ENCODE peak calls at places on chromosomes 2 and 18, in nine cellular contexts. One of them, this sample, is unnamed.

GRCh38 chr18:48405108-48405507 is 4.1 kb downstream of the ZBTB7C start:
- DNase-seq in left lung: no peak
- DNase-seq in right atrium auricular region: no peak
- DNase-seq in progenitor cell of endocrine pancreas: no peak
- DNase-seq in IMR-90: peak
- DNase-seq in omental fat pad: no peak
- DNase-seq in WERI-Rb-1: no peak
- DNase-seq in Calu3: no peak
- DNase-seq in ascending aorta: no peak
- DNase-seq in this sample: no peak

GRCh38 chr2:85413592-85414421 is 3.6 kb upstream of the CAPG start:
- DNase-seq in left lung: no peak
- DNase-seq in right atrium auricular region: no peak
- DNase-seq in progenitor cell of endocrine pancreas: no peak
- DNase-seq in IMR-90: peak
- DNase-seq in omental fat pad: no peak
- DNase-seq in WERI-Rb-1: no peak
- DNase-seq in Calu3: peak
- DNase-seq in ascending aorta: peak
- DNase-seq in this sample: peak

GRCh38 chr2:118943286-118943685 is 1.3 kb downstream of the MARCO start:
- DNase-seq in left lung: no peak
- DNase-seq in right atrium auricular region: no peak
- DNase-seq in progenitor cell of endocrine pancreas: no peak
- DNase-seq in IMR-90: no peak
- DNase-seq in omental fat pad: no peak
- DNase-seq in WERI-Rb-1: no peak
- DNase-seq in Calu3: no peak
- DNase-seq in ascending aorta: no peak
- DNase-seq in this sample: no peak

GRCh38 chr2:112181571-112182290 is 43.5 kb downstream of the FBLN7 start:
- DNase-seq in left lung: no peak
- DNase-seq in right atrium auricular region: no peak
- DNase-seq in progenitor cell of endocrine pancreas: peak
- DNase-seq in IMR-90: no peak
- DNase-seq in omental fat pad: no peak
- DNase-seq in WERI-Rb-1: no peak
- DNase-seq in Calu3: peak
- DNase-seq in ascending aorta: no peak
- DNase-seq in this sample: peak

GRCh38 chr18:23710946-23711345 is 21.7 kb downstream of the LAMA3 start:
- DNase-seq in left lung: no peak
- DNase-seq in right atrium auricular region: no peak
- DNase-seq in progenitor cell of endocrine pancreas: no peak
- DNase-seq in IMR-90: no peak
- DNase-seq in omental fat pad: no peak
- DNase-seq in WERI-Rb-1: no peak
- DNase-seq in Calu3: no peak
- DNase-seq in ascending aorta: no peak
- DNase-seq in this sample: no peak

GRCh38 chr2:51420521-51420920 is 388.6 kb upstream of the NRXN1 start:
- DNase-seq in left lung: no peak
- DNase-seq in right atrium auricular region: no peak
- DNase-seq in progenitor cell of endocrine pancreas: no peak
- DNase-seq in IMR-90: peak
- DNase-seq in omental fat pad: no peak
- DNase-seq in WERI-Rb-1: no peak
- DNase-seq in Calu3: no peak
- DNase-seq in ascending aorta: no peak
- DNase-seq in this sample: no peak

GRCh38 chr18:37566479-37567060 is 972 bp upstream of the CELF4 start:
- DNase-seq in left lung: no peak
- DNase-seq in right atrium auricular region: no peak
- DNase-seq in progenitor cell of endocrine pancreas: peak
- DNase-seq in IMR-90: no peak
- DNase-seq in omental fat pad: no peak
- DNase-seq in WERI-Rb-1: peak
- DNase-seq in Calu3: no peak
- DNase-seq in ascending aorta: no peak
- DNase-seq in this sample: peak

GRCh38 chr2:240060977-240061591 is 7.8 kb upstream of the OR6B3 start:
- DNase-seq in left lung: no peak
- DNase-seq in right atrium auricular region: no peak
- DNase-seq in progenitor cell of endocrine pancreas: no peak
- DNase-seq in IMR-90: peak
- DNase-seq in omental fat pad: no peak
- DNase-seq in WERI-Rb-1: peak
- DNase-seq in Calu3: peak
- DNase-seq in ascending aorta: no peak
- DNase-seq in this sample: peak

GRCh38 chr2:15006667-15007066 is 374.1 kb downstream of the LRATD1 start:
- DNase-seq in left lung: no peak
- DNase-seq in right atrium auricular region: no peak
- DNase-seq in progenitor cell of endocrine pancreas: no peak
- DNase-seq in IMR-90: no peak
- DNase-seq in omental fat pad: no peak
- DNase-seq in WERI-Rb-1: no peak
- DNase-seq in Calu3: no peak
- DNase-seq in ascending aorta: no peak
- DNase-seq in this sample: no peak

GRCh38 chr18:56851774-56852173 is 200.6 kb downstream of the WDR7 start:
- DNase-seq in left lung: no peak
- DNase-seq in right atrium auricular region: no peak
- DNase-seq in progenitor cell of endocrine pancreas: no peak
- DNase-seq in IMR-90: no peak
- DNase-seq in omental fat pad: no peak
- DNase-seq in WERI-Rb-1: no peak
- DNase-seq in Calu3: no peak
- DNase-seq in ascending aorta: no peak
- DNase-seq in this sample: no peak

GRCh38 chr2:69151974-69152373 is 139.0 kb downstream of the ANTXR1 start:
- DNase-seq in left lung: no peak
- DNase-seq in right atrium auricular region: no peak
- DNase-seq in progenitor cell of endocrine pancreas: no peak
- DNase-seq in IMR-90: no peak
- DNase-seq in omental fat pad: no peak
- DNase-seq in WERI-Rb-1: no peak
- DNase-seq in Calu3: no peak
- DNase-seq in ascending aorta: no peak
- DNase-seq in this sample: no peak

GRCh38 chr18:55422456-55423185 is 165.4 kb downstream of the TCF4 start:
- DNase-seq in left lung: peak
- DNase-seq in right atrium auricular region: peak
- DNase-seq in progenitor cell of endocrine pancreas: no peak
- DNase-seq in IMR-90: peak
- DNase-seq in omental fat pad: no peak
- DNase-seq in WERI-Rb-1: no peak
- DNase-seq in Calu3: no peak
- DNase-seq in ascending aorta: no peak
- DNase-seq in this sample: peak

GRCh38 chr18:3126457-3127097 is 93.2 kb downstream of the MYOM1 start:
- DNase-seq in left lung: no peak
- DNase-seq in right atrium auricular region: no peak
- DNase-seq in progenitor cell of endocrine pancreas: no peak
- DNase-seq in IMR-90: no peak
- DNase-seq in omental fat pad: no peak
- DNase-seq in WERI-Rb-1: no peak
- DNase-seq in Calu3: no peak
- DNase-seq in ascending aorta: no peak
- DNase-seq in this sample: no peak

GRCh38 chr18:78445880-78446279 is 533.7 kb upstream of the SALL3 start:
- DNase-seq in left lung: no peak
- DNase-seq in right atrium auricular region: no peak
- DNase-seq in progenitor cell of endocrine pancreas: no peak
- DNase-seq in IMR-90: no peak
- DNase-seq in omental fat pad: no peak
- DNase-seq in WERI-Rb-1: no peak
- DNase-seq in Calu3: no peak
- DNase-seq in ascending aorta: no peak
- DNase-seq in this sample: no peak

DNA sequence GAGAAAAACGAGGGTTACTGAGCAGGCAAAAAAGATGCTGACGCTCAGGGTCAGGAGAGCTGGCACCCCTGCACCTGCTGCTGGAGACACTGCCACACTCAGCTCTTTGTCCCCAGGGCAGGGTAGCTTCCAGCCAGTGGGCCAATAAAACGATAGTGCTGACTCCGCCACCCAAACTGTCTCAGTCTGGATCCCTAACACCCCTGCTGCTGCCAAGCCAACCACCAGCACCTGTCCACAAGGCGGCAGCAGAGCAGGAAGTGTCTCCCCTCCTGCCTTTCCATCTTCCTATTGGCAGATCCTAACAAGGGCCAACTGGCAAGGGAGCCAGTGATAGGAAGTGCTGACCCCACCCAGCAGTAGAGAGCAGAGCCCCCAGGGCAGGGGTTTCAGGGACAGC is 531.5 kb upstream of the SALL3 start:
- DNase-seq in left lung: no peak
- DNase-seq in right atrium auricular region: no peak
- DNase-seq in progenitor cell of endocrine pancreas: no peak
- DNase-seq in IMR-90: no peak
- DNase-seq in omental fat pad: no peak
- DNase-seq in WERI-Rb-1: peak
- DNase-seq in Calu3: no peak
- DNase-seq in ascending aorta: no peak
- DNase-seq in this sample: no peak
- TF ChIP-seq CTCF in left lung: no peak
- TF ChIP-seq CTCF in right atrium auricular region: no peak
- TF ChIP-seq CTCF in progenitor cell of endocrine pancreas: no peak
- TF ChIP-seq CTCF in IMR-90: no peak
- TF ChIP-seq CTCF in omental fat pad: no peak
- TF ChIP-seq CTCF in WERI-Rb-1: peak
- TF ChIP-seq CTCF in Calu3: no peak
- TF ChIP-seq CTCF in ascending aorta: no peak
- TF ChIP-seq CTCF in this sample: peak

GRCh38 chr2:233250985-233251305 is 528 bp upstream of the ATG16L1 start:
- DNase-seq in left lung: no peak
- DNase-seq in right atrium auricular region: no peak
- DNase-seq in progenitor cell of endocrine pancreas: no peak
- DNase-seq in IMR-90: no peak
- DNase-seq in omental fat pad: no peak
- DNase-seq in WERI-Rb-1: no peak
- DNase-seq in Calu3: no peak
- DNase-seq in ascending aorta: no peak
- DNase-seq in this sample: no peak

GRCh38 chr2:233250568-233250967 is 905 bp upstream of the ATG16L1 start:
- DNase-seq in left lung: no peak
- DNase-seq in right atrium auricular region: no peak
- DNase-seq in progenitor cell of endocrine pancreas: no peak
- DNase-seq in IMR-90: no peak
- DNase-seq in omental fat pad: no peak
- DNase-seq in WERI-Rb-1: no peak
- DNase-seq in Calu3: no peak
- DNase-seq in ascending aorta: no peak
- DNase-seq in this sample: no peak

GRCh38 chr2:233252227-233252626 is 754 bp downstream of the ATG16L1 start:
- DNase-seq in left lung: no peak
- DNase-seq in right atrium auricular region: no peak
- DNase-seq in progenitor cell of endocrine pancreas: no peak
- DNase-seq in IMR-90: no peak
- DNase-seq in omental fat pad: no peak
- DNase-seq in WERI-Rb-1: peak
- DNase-seq in Calu3: no peak
- DNase-seq in ascending aorta: no peak
- DNase-seq in this sample: peak

GRCh38 chr2:233248999-233249398 is 2.5 kb upstream of the ATG16L1 start:
- DNase-seq in left lung: no peak
- DNase-seq in right atrium auricular region: no peak
- DNase-seq in progenitor cell of endocrine pancreas: no peak
- DNase-seq in IMR-90: no peak
- DNase-seq in omental fat pad: no peak
- DNase-seq in WERI-Rb-1: no peak
- DNase-seq in Calu3: no peak
- DNase-seq in ascending aorta: no peak
- DNase-seq in this sample: no peak

GRCh38 chr2:233251306-233252116 is at the start of gene ATG16L1:
- DNase-seq in left lung: peak
- DNase-seq in right atrium auricular region: peak
- DNase-seq in progenitor cell of endocrine pancreas: peak
- DNase-seq in IMR-90: peak
- DNase-seq in omental fat pad: peak
- DNase-seq in WERI-Rb-1: peak
- DNase-seq in Calu3: peak
- DNase-seq in ascending aorta: peak
- DNase-seq in this sample: peak
- TF ChIP-seq CTCF in left lung: peak
- TF ChIP-seq CTCF in right atrium auricular region: peak
- TF ChIP-seq CTCF in progenitor cell of endocrine pancreas: peak
- TF ChIP-seq CTCF in IMR-90: peak
- TF ChIP-seq CTCF in omental fat pad: peak
- TF ChIP-seq CTCF in WERI-Rb-1: peak
- TF ChIP-seq CTCF in Calu3: peak
- TF ChIP-seq CTCF in ascending aorta: peak
- TF ChIP-seq CTCF in this sample: peak

GRCh38 chr2:67237288-67237687 is 159.8 kb upstream of the ETAA1 start:
- DNase-seq in left lung: no peak
- DNase-seq in right atrium auricular region: no peak
- DNase-seq in progenitor cell of endocrine pancreas: no peak
- DNase-seq in IMR-90: no peak
- DNase-seq in omental fat pad: no peak
- DNase-seq in WERI-Rb-1: no peak
- DNase-seq in Calu3: no peak
- DNase-seq in ascending aorta: no peak
- DNase-seq in this sample: no peak

GRCh38 chr2:67234443-67234842 is 162.7 kb upstream of the ETAA1 start:
- DNase-seq in left lung: no peak
- DNase-seq in right atrium auricular region: no peak
- DNase-seq in progenitor cell of endocrine pancreas: no peak
- DNase-seq in IMR-90: peak
- DNase-seq in omental fat pad: no peak
- DNase-seq in WERI-Rb-1: peak
- DNase-seq in Calu3: peak
- DNase-seq in ascending aorta: no peak
- DNase-seq in this sample: no peak
- TF ChIP-seq CTCF in left lung: peak
- TF ChIP-seq CTCF in right atrium auricular region: no peak
- TF ChIP-seq CTCF in progenitor cell of endocrine pancreas: peak
- TF ChIP-seq CTCF in IMR-90: peak
- TF ChIP-seq CTCF in omental fat pad: no peak
- TF ChIP-seq CTCF in WERI-Rb-1: peak
- TF ChIP-seq CTCF in Calu3: peak
- TF ChIP-seq CTCF in ascending aorta: peak
- TF ChIP-seq CTCF in this sample: peak

DNA sequence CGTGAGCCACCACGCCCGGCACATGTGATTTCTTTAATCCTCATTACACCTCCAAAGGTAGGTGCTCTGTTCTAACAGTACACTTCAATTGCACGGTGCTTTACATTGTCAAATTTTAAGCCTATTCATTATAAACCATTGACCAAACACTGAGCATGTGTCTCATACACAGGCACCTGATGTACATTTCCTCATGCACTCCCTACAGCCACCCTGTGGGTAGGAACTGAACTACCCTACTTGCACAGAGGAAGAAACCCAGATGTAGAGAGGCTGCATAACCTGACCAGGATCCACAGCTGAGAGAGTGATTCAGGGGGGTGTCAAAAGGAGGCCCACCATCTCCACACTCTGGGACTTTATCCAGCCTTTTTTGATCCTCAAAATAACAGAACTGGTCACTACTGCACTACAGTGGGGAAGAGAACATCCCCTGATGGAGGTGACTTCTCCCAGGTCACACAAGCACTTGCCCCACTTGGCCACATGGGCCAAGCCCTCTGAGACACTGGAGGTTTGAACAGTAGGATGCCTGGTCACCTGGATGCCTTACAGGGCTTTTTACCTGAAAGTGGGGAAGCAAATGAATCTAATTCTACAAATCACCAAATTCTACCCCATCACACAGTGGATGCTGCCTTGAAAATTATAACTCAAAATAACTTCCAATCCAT is 6.9 kb upstream of the DPYSL5 start:
- DNase-seq in left lung: no peak
- DNase-seq in right atrium auricular region: peak
- DNase-seq in progenitor cell of endocrine pancreas: no peak
- DNase-seq in IMR-90: no peak
- DNase-seq in omental fat pad: no peak
- DNase-seq in WERI-Rb-1: peak
- DNase-seq in Calu3: no peak
- DNase-seq in ascending aorta: no peak
- DNase-seq in this sample: no peak
- TF ChIP-seq CTCF in left lung: no peak
- TF ChIP-seq CTCF in right atrium auricular region: no peak
- TF ChIP-seq CTCF in progenitor cell of endocrine pancreas: no peak
- TF ChIP-seq CTCF in IMR-90: no peak
- TF ChIP-seq CTCF in omental fat pad: no peak
- TF ChIP-seq CTCF in WERI-Rb-1: peak
- TF ChIP-seq CTCF in Calu3: no peak
- TF ChIP-seq CTCF in ascending aorta: no peak
- TF ChIP-seq CTCF in this sample: no peak

This sample was measured in nephron progenitor cell.